ENCODE peak calls at places on chromosomes 16 and 17, in eight cellular contexts. One of them, this sample, is unnamed.

GRCh38 chr16:14509055-14509454 is 121.0 kb downstream of the PARN start:
- DNase-seq in endothelial cell of umbilical vein: no peak
- DNase-seq in HCT116: no peak
- DNase-seq in sigmoid colon: no peak
- DNase-seq in stomach: no peak
- DNase-seq in body of pancreas: no peak
- DNase-seq in gastrocnemius medialis: no peak
- DNase-seq in tibial nerve: no peak
- DNase-seq in this sample: no peak

GRCh38 chr16:88927010-88927409 is 50.0 kb downstream of the CBFA2T3 start:
- DNase-seq in sigmoid colon: no peak
- DNase-seq in HCT116: peak; percentile 55
- DNase-seq in stomach: no peak
- DNase-seq in body of pancreas: peak; percentile 68
- DNase-seq in gastrocnemius medialis: no peak
- DNase-seq in tibial nerve: no peak
- DNase-seq in endothelial cell of umbilical vein: no peak
- DNase-seq in this sample: no peak

GRCh38 chr16:67163903-67164558 is 514 bp upstream of the HSF4 start:
- DNase-seq in tibial nerve: no peak
- DNase-seq in gastrocnemius medialis: no peak
- DNase-seq in endothelial cell of umbilical vein: no peak
- DNase-seq in body of pancreas: no peak
- DNase-seq in stomach: no peak
- DNase-seq in HCT116: no peak
- DNase-seq in sigmoid colon: peak; percentile 79
- DNase-seq in this sample: no peak

GRCh38 chr16:73065617-73066313 is 17.8 kb upstream of the ZFHX3 start:
- DNase-seq in sigmoid colon: peak; percentile 79
- DNase-seq in tibial nerve: peak; percentile 50
- DNase-seq in stomach: no peak
- DNase-seq in body of pancreas: no peak
- DNase-seq in gastrocnemius medialis: no peak
- DNase-seq in HCT116: no peak
- DNase-seq in endothelial cell of umbilical vein: no peak
- DNase-seq in this sample: no peak

GRCh38 chr16:1048442-1049112 is 24.0 kb upstream of the SSTR5 start:
- DNase-seq in endothelial cell of umbilical vein: peak; percentile 26
- DNase-seq in gastrocnemius medialis: no peak
- DNase-seq in sigmoid colon: no peak
- DNase-seq in stomach: peak; percentile 39
- DNase-seq in body of pancreas: peak; percentile 53
- DNase-seq in tibial nerve: peak; percentile 53
- DNase-seq in HCT116: no peak
- DNase-seq in this sample: no peak

GRCh38 chr17:63191610-63192009 is 225.6 kb downstream of the TANC2 start:
- DNase-seq in HCT116: no peak
- DNase-seq in tibial nerve: no peak
- DNase-seq in endothelial cell of umbilical vein: no peak
- DNase-seq in sigmoid colon: no peak
- DNase-seq in gastrocnemius medialis: no peak
- DNase-seq in body of pancreas: peak; percentile 12
- DNase-seq in stomach: no peak
- DNase-seq in this sample: no peak

GRCh38 chr16:70577256-70577698 is 53.7 kb downstream of the SF3B3 start:
- DNase-seq in body of pancreas: no peak
- DNase-seq in stomach: no peak
- DNase-seq in endothelial cell of umbilical vein: peak; percentile 46
- DNase-seq in tibial nerve: peak; percentile 35
- DNase-seq in gastrocnemius medialis: peak; percentile 31
- DNase-seq in HCT116: peak; percentile 8
- DNase-seq in sigmoid colon: peak; percentile 65
- DNase-seq in this sample: no peak

GRCh38 chr17:28896884-28897768 is at the start of gene FLOT2:
- DNase-seq in gastrocnemius medialis: peak; percentile 29
- DNase-seq in body of pancreas: peak; percentile 70
- DNase-seq in sigmoid colon: peak; percentile 87
- DNase-seq in tibial nerve: peak; percentile 54
- DNase-seq in stomach: peak; percentile 54
- DNase-seq in HCT116: no peak
- DNase-seq in endothelial cell of umbilical vein: peak; percentile 22
- DNase-seq in this sample: peak; percentile 68

GRCh38 chr16:27816561-27816960 is 247.0 kb downstream of the GSG1L start:
- DNase-seq in gastrocnemius medialis: no peak
- DNase-seq in sigmoid colon: peak; percentile 53
- DNase-seq in stomach: no peak
- DNase-seq in tibial nerve: no peak
- DNase-seq in body of pancreas: no peak
- DNase-seq in endothelial cell of umbilical vein: no peak
- DNase-seq in HCT116: no peak
- DNase-seq in this sample: no peak

GRCh38 chr16:56340864-56341365 is 84.4 kb downstream of the AMFR start:
- DNase-seq in sigmoid colon: no peak
- DNase-seq in HCT116: no peak
- DNase-seq in tibial nerve: no peak
- DNase-seq in stomach: no peak
- DNase-seq in endothelial cell of umbilical vein: no peak
- DNase-seq in body of pancreas: no peak
- DNase-seq in gastrocnemius medialis: no peak
- DNase-seq in this sample: no peak

GRCh38 chr17:64357191-64357981 is 33.3 kb downstream of the PECAM1 start:
- DNase-seq in HCT116: no peak
- DNase-seq in tibial nerve: peak; percentile 40
- DNase-seq in sigmoid colon: peak; percentile 91
- DNase-seq in stomach: no peak
- DNase-seq in gastrocnemius medialis: peak; percentile 38
- DNase-seq in endothelial cell of umbilical vein: peak; percentile 91
- DNase-seq in body of pancreas: peak; percentile 59
- DNase-seq in this sample: peak; percentile 51

GRCh38 chr17:13599808-13600398 is 1.8 kb downstream of the HS3ST3A1 start:
- DNase-seq in tibial nerve: no peak
- DNase-seq in stomach: no peak
- DNase-seq in HCT116: no peak
- DNase-seq in endothelial cell of umbilical vein: no peak
- DNase-seq in body of pancreas: no peak
- DNase-seq in gastrocnemius medialis: no peak
- DNase-seq in sigmoid colon: no peak
- DNase-seq in this sample: no peak

GRCh38 chr17:41278176-41278955 is 2.9 kb downstream of the KRTAP9-7 start:
- DNase-seq in tibial nerve: no peak
- DNase-seq in body of pancreas: no peak
- DNase-seq in stomach: no peak
- DNase-seq in HCT116: no peak
- DNase-seq in gastrocnemius medialis: no peak
- DNase-seq in endothelial cell of umbilical vein: no peak
- DNase-seq in sigmoid colon: no peak
- DNase-seq in this sample: no peak

GRCh38 chr16:86823895-86824671 is 245.7 kb downstream of the FOXL1 start:
- DNase-seq in sigmoid colon: no peak
- DNase-seq in gastrocnemius medialis: no peak
- DNase-seq in stomach: no peak
- DNase-seq in HCT116: no peak
- DNase-seq in body of pancreas: no peak
- DNase-seq in endothelial cell of umbilical vein: peak; percentile 87
- DNase-seq in tibial nerve: no peak
- DNase-seq in this sample: no peak

GRCh38 chr17:6708357-6708961 is 4.7 kb downstream of the SLC13A5 start:
- DNase-seq in tibial nerve: no peak
- DNase-seq in sigmoid colon: no peak
- DNase-seq in HCT116: no peak
- DNase-seq in endothelial cell of umbilical vein: no peak
- DNase-seq in body of pancreas: no peak
- DNase-seq in stomach: peak; percentile 22
- DNase-seq in gastrocnemius medialis: no peak
- DNase-seq in this sample: no peak

GRCh38 chr16:78605548-78606097 is 506.2 kb downstream of the WWOX start:
- DNase-seq in gastrocnemius medialis: no peak
- DNase-seq in sigmoid colon: no peak
- DNase-seq in HCT116: no peak
- DNase-seq in stomach: no peak
- DNase-seq in body of pancreas: no peak
- DNase-seq in endothelial cell of umbilical vein: no peak
- DNase-seq in tibial nerve: no peak
- DNase-seq in this sample: no peak

DNA sequence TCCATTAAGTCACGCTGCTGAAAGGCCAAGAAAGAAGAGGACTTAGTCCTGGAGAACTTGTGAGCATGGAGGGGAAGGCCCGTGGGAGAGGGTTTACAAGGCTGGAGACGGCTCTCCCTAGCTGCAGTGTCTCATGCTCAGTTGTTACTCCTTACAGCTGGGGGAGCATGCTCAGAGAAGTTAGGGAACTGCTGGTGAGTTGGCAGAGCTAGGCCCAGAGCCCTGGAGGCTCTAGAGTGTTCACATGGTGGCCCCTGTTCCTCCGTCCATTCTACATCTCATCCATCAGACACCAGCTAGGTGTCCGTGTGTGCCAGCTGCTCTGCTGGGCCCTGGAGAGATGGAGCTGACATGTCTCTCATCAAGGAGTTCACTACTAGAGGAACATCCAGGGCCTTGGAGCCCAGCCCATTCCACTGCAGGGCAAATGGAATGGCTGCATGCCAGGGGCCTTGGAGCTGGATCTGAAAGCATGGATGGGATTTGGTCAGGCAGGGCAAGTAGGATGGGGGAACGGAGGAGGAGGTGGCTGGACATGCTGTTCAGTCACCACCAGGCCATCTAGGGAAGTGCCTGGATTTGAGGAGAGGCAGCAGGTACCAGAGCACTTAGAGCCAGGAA is 6.3 kb downstream of the XYLT2 start:
- DNase-seq in HCT116: no peak
- DNase-seq in stomach: peak; percentile 88
- DNase-seq in body of pancreas: no peak
- DNase-seq in endothelial cell of umbilical vein: no peak
- DNase-seq in gastrocnemius medialis: no peak
- DNase-seq in sigmoid colon: peak; percentile 83
- DNase-seq in tibial nerve: no peak
- DNase-seq in this sample: no peak
- TF ChIP-seq POLR2A in HCT116: no peak
- TF ChIP-seq POLR2A in stomach: no peak
- TF ChIP-seq POLR2A in body of pancreas: no peak
- TF ChIP-seq POLR2A in endothelial cell of umbilical vein: no peak
- TF ChIP-seq POLR2A in gastrocnemius medialis: no peak
- TF ChIP-seq POLR2A in sigmoid colon: no peak
- TF ChIP-seq POLR2A in tibial nerve: no peak
- TF ChIP-seq POLR2A in this sample: no peak

GRCh38 chr17:10797848-10798328 is 6.0 kb downstream of the TMEM238L start:
- DNase-seq in gastrocnemius medialis: no peak
- DNase-seq in HCT116: no peak
- DNase-seq in stomach: no peak
- DNase-seq in sigmoid colon: no peak
- DNase-seq in tibial nerve: no peak
- DNase-seq in endothelial cell of umbilical vein: no peak
- DNase-seq in body of pancreas: no peak
- DNase-seq in this sample: no peak
- H3K27ac ChIP-seq in gastrocnemius medialis: no peak overlapping the region
- H3K27ac ChIP-seq in HCT116: no peak overlapping the region
- H3K27ac ChIP-seq in stomach: peak overlapping the region; percentile 89
- H3K27ac ChIP-seq in sigmoid colon: no peak overlapping the region
- H3K27ac ChIP-seq in tibial nerve: no peak overlapping the region
- H3K27ac ChIP-seq in endothelial cell of umbilical vein: no peak overlapping the region
- H3K27ac ChIP-seq in body of pancreas: peak overlapping the region; percentile 33
- H3K27ac ChIP-seq in this sample: no peak overlapping the region

DNA sequence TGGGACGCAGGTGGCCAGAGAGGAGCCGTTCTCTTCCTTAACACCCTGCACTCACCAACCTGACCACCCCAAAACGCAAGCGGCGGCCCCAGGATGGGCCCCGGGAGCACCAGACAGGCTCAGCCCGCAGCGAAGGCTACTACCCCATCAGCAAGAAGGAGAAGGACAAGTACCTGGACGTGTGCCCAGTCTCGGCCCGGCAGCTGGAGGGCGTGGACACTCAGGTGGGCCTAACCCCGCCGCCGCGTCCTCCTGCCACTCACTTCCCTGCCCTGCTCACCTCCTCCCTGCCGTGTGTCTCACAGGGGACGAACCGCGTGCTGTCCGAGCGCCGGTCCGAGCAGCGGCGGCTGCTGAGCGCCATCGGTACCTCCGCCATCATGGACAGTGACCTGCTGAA is 4.6 kb upstream of the HSD3B7 start:
- DNase-seq in stomach: no peak
- DNase-seq in endothelial cell of umbilical vein: no peak
- DNase-seq in sigmoid colon: no peak
- DNase-seq in tibial nerve: no peak
- DNase-seq in gastrocnemius medialis: no peak
- DNase-seq in body of pancreas: no peak
- DNase-seq in HCT116: no peak
- DNase-seq in this sample: no peak
- TF ChIP-seq POLR2A in stomach: no peak
- TF ChIP-seq POLR2A in endothelial cell of umbilical vein: no peak
- TF ChIP-seq POLR2A in sigmoid colon: no peak
- TF ChIP-seq POLR2A in tibial nerve: no peak
- TF ChIP-seq POLR2A in gastrocnemius medialis: no peak
- TF ChIP-seq POLR2A in body of pancreas: no peak
- TF ChIP-seq POLR2A in HCT116: no peak
- TF ChIP-seq POLR2A in this sample: no peak

GRCh38 chr16:17133851-17134250 is 336.9 kb downstream of the XYLT1 start:
- DNase-seq in HCT116: no peak
- DNase-seq in stomach: no peak
- DNase-seq in sigmoid colon: no peak
- DNase-seq in body of pancreas: no peak
- DNase-seq in gastrocnemius medialis: no peak
- DNase-seq in endothelial cell of umbilical vein: no peak
- DNase-seq in tibial nerve: no peak
- DNase-seq in this sample: no peak
- H3K27ac ChIP-seq in HCT116: no peak overlapping the region
- H3K27ac ChIP-seq in stomach: no peak overlapping the region
- H3K27ac ChIP-seq in sigmoid colon: no peak overlapping the region
- H3K27ac ChIP-seq in body of pancreas: no peak overlapping the region
- H3K27ac ChIP-seq in gastrocnemius medialis: no peak overlapping the region
- H3K27ac ChIP-seq in endothelial cell of umbilical vein: no peak overlapping the region
- H3K27ac ChIP-seq in tibial nerve: no peak overlapping the region
- H3K27ac ChIP-seq in this sample: no peak overlapping the region

GRCh38 chr17:8120520-8121443 is 2.5 kb upstream of the ALOXE3 start:
- DNase-seq in gastrocnemius medialis: no peak
- DNase-seq in tibial nerve: no peak
- DNase-seq in body of pancreas: peak; percentile 76
- DNase-seq in sigmoid colon: peak; percentile 78
- DNase-seq in stomach: peak; percentile 66
- DNase-seq in HCT116: peak; percentile 88
- DNase-seq in endothelial cell of umbilical vein: peak; percentile 72
- DNase-seq in this sample: peak; percentile 58
- TF ChIP-seq POLR2A in gastrocnemius medialis: no peak
- TF ChIP-seq POLR2A in tibial nerve: no peak
- TF ChIP-seq POLR2A in body of pancreas: no peak
- TF ChIP-seq POLR2A in sigmoid colon: no peak
- TF ChIP-seq POLR2A in stomach: no peak
- TF ChIP-seq POLR2A in HCT116: no peak
- TF ChIP-seq POLR2A in endothelial cell of umbilical vein: no peak
- TF ChIP-seq POLR2A in this sample: no peak

This sample was measured in uterus.